ENCODE peak calls at places on chromosomes 6 and 20, in nine cellular contexts. One of them, this sample, is unnamed.

GRCh38 chr6:160945516-160946177 is 45.9 kb upstream of the MAP3K4 start:
- DNase-seq in GM13977: no peak
- DNase-seq in NB4: no peak
- DNase-seq in globus pallidus: no peak
- DNase-seq in HFFc6: no peak
- DNase-seq in AG20443: no peak
- DNase-seq in EL: no peak
- DNase-seq in activated B cell treated with CpG ODN at 0.5 μM for 24 hours: no peak
- DNase-seq in Daoy: no peak
- DNase-seq in this sample: no peak

GRCh38 chr6:21003780-21004541 is 469.7 kb downstream of the CDKAL1 start:
- DNase-seq in GM13977: peak
- DNase-seq in NB4: no peak
- DNase-seq in globus pallidus: no peak
- DNase-seq in HFFc6: peak
- DNase-seq in AG20443: peak
- DNase-seq in EL: peak
- DNase-seq in activated B cell treated with CpG ODN at 0.5 μM for 24 hours: no peak
- DNase-seq in Daoy: peak
- DNase-seq in this sample: no peak

GRCh38 chr6:151716446-151717047 is 90.9 kb upstream of the ESR1 start:
- DNase-seq in GM13977: no peak
- DNase-seq in NB4: no peak
- DNase-seq in globus pallidus: no peak
- DNase-seq in HFFc6: no peak
- DNase-seq in AG20443: no peak
- DNase-seq in EL: peak
- DNase-seq in activated B cell treated with CpG ODN at 0.5 μM for 24 hours: no peak
- DNase-seq in Daoy: peak
- DNase-seq in this sample: no peak

GRCh38 chr6:10472634-10473033 is 48.5 kb upstream of the GCNT2 start:
- DNase-seq in GM13977: no peak
- DNase-seq in NB4: no peak
- DNase-seq in globus pallidus: no peak
- DNase-seq in HFFc6: no peak
- DNase-seq in AG20443: no peak
- DNase-seq in EL: no peak
- DNase-seq in activated B cell treated with CpG ODN at 0.5 μM for 24 hours: no peak
- DNase-seq in Daoy: no peak
- DNase-seq in this sample: no peak

GRCh38 chr6:127225497-127225896 is 41.2 kb upstream of the RNF146 start:
- DNase-seq in GM13977: no peak
- DNase-seq in NB4: no peak
- DNase-seq in globus pallidus: no peak
- DNase-seq in HFFc6: no peak
- DNase-seq in AG20443: no peak
- DNase-seq in EL: no peak
- DNase-seq in activated B cell treated with CpG ODN at 0.5 μM for 24 hours: no peak
- DNase-seq in Daoy: no peak
- DNase-seq in this sample: no peak

GRCh38 chr6:3522561-3523287 is 65.9 kb upstream of the SLC22A23 start:
- DNase-seq in GM13977: no peak
- DNase-seq in NB4: no peak
- DNase-seq in globus pallidus: no peak
- DNase-seq in HFFc6: peak
- DNase-seq in AG20443: peak
- DNase-seq in EL: peak
- DNase-seq in activated B cell treated with CpG ODN at 0.5 μM for 24 hours: no peak
- DNase-seq in Daoy: no peak
- DNase-seq in this sample: peak

GRCh38 chr20:12827796-12828406 is 180.9 kb upstream of the SPTLC3 start:
- DNase-seq in GM13977: no peak
- DNase-seq in NB4: no peak
- DNase-seq in globus pallidus: no peak
- DNase-seq in HFFc6: no peak
- DNase-seq in AG20443: no peak
- DNase-seq in EL: no peak
- DNase-seq in activated B cell treated with CpG ODN at 0.5 μM for 24 hours: no peak
- DNase-seq in Daoy: peak
- DNase-seq in this sample: no peak

GRCh38 chr6:56850618-56851017 is 104.3 kb upstream of the BEND6 start:
- DNase-seq in GM13977: no peak
- DNase-seq in NB4: no peak
- DNase-seq in globus pallidus: peak
- DNase-seq in HFFc6: no peak
- DNase-seq in AG20443: no peak
- DNase-seq in EL: peak
- DNase-seq in activated B cell treated with CpG ODN at 0.5 μM for 24 hours: no peak
- DNase-seq in Daoy: peak
- DNase-seq in this sample: no peak

GRCh38 chr6:84738996-84739865 is 25.2 kb downstream of the TBX18 start:
- DNase-seq in GM13977: no peak
- DNase-seq in NB4: no peak
- DNase-seq in globus pallidus: no peak
- DNase-seq in HFFc6: no peak
- DNase-seq in AG20443: no peak
- DNase-seq in EL: no peak
- DNase-seq in activated B cell treated with CpG ODN at 0.5 μM for 24 hours: no peak
- DNase-seq in Daoy: peak
- DNase-seq in this sample: no peak

GRCh38 chr6:42155293-42155692 is 12.9 kb upstream of the C6orf132 start:
- DNase-seq in GM13977: no peak
- DNase-seq in NB4: no peak
- DNase-seq in globus pallidus: no peak
- DNase-seq in HFFc6: no peak
- DNase-seq in AG20443: no peak
- DNase-seq in EL: no peak
- DNase-seq in activated B cell treated with CpG ODN at 0.5 μM for 24 hours: no peak
- DNase-seq in Daoy: no peak
- DNase-seq in this sample: no peak

GRCh38 chr6:148538251-148539190 is 195.9 kb downstream of the SASH1 start:
- DNase-seq in GM13977: no peak
- DNase-seq in NB4: no peak
- DNase-seq in globus pallidus: peak
- DNase-seq in HFFc6: peak
- DNase-seq in AG20443: peak
- DNase-seq in EL: peak
- DNase-seq in activated B cell treated with CpG ODN at 0.5 μM for 24 hours: no peak
- DNase-seq in Daoy: peak
- DNase-seq in this sample: peak

GRCh38 chr6:110415297-110415916 is at the start of gene DDO:
- DNase-seq in GM13977: peak
- DNase-seq in NB4: no peak
- DNase-seq in globus pallidus: peak
- DNase-seq in HFFc6: peak
- DNase-seq in AG20443: peak
- DNase-seq in EL: peak
- DNase-seq in activated B cell treated with CpG ODN at 0.5 μM for 24 hours: no peak
- DNase-seq in Daoy: peak
- DNase-seq in this sample: peak

GRCh38 chr6:133983099-133983939 is 30.3 kb downstream of the TBPL1 start:
- DNase-seq in GM13977: no peak
- DNase-seq in NB4: peak
- DNase-seq in globus pallidus: no peak
- DNase-seq in HFFc6: no peak
- DNase-seq in AG20443: no peak
- DNase-seq in EL: peak
- DNase-seq in activated B cell treated with CpG ODN at 0.5 μM for 24 hours: no peak
- DNase-seq in Daoy: peak
- DNase-seq in this sample: no peak

GRCh38 chr6:144630857-144631256 is 345.7 kb downstream of the UTRN start:
- DNase-seq in GM13977: no peak
- DNase-seq in NB4: no peak
- DNase-seq in globus pallidus: no peak
- DNase-seq in HFFc6: no peak
- DNase-seq in AG20443: no peak
- DNase-seq in EL: no peak
- DNase-seq in activated B cell treated with CpG ODN at 0.5 μM for 24 hours: no peak
- DNase-seq in Daoy: no peak
- DNase-seq in this sample: no peak

GRCh38 chr6:88368071-88368787 is 202.1 kb upstream of the CNR1 start:
- DNase-seq in GM13977: no peak
- DNase-seq in NB4: no peak
- DNase-seq in globus pallidus: no peak
- DNase-seq in HFFc6: no peak
- DNase-seq in AG20443: peak
- DNase-seq in EL: peak
- DNase-seq in activated B cell treated with CpG ODN at 0.5 μM for 24 hours: no peak
- DNase-seq in Daoy: no peak
- DNase-seq in this sample: no peak

GRCh38 chr20:43752561-43753301 is 25.9 kb upstream of the GTSF1L start:
- DNase-seq in GM13977: peak
- DNase-seq in NB4: peak
- DNase-seq in globus pallidus: no peak
- DNase-seq in HFFc6: peak
- DNase-seq in AG20443: peak
- DNase-seq in EL: peak
- DNase-seq in activated B cell treated with CpG ODN at 0.5 μM for 24 hours: no peak
- DNase-seq in Daoy: peak
- DNase-seq in this sample: peak

GRCh38 chr6:158853872-158854213 is 34.7 kb upstream of the EZR start:
- DNase-seq in GM13977: no peak
- DNase-seq in NB4: no peak
- DNase-seq in globus pallidus: no peak
- DNase-seq in HFFc6: no peak
- DNase-seq in AG20443: no peak
- DNase-seq in EL: no peak
- DNase-seq in activated B cell treated with CpG ODN at 0.5 μM for 24 hours: no peak
- DNase-seq in Daoy: no peak
- DNase-seq in this sample: no peak

GRCh38 chr6:34544776-34545471 is 11.2 kb downstream of the SPDEF start:
- DNase-seq in GM13977: no peak
- DNase-seq in NB4: peak
- DNase-seq in globus pallidus: no peak
- DNase-seq in HFFc6: no peak
- DNase-seq in AG20443: no peak
- DNase-seq in EL: no peak
- DNase-seq in activated B cell treated with CpG ODN at 0.5 μM for 24 hours: no peak
- DNase-seq in Daoy: no peak
- DNase-seq in this sample: no peak

GRCh38 chr20:51460569-51461265 is 81.8 kb downstream of the NFATC2 start:
- DNase-seq in GM13977: peak
- DNase-seq in NB4: peak
- DNase-seq in globus pallidus: no peak
- DNase-seq in HFFc6: no peak
- DNase-seq in AG20443: no peak
- DNase-seq in EL: no peak
- DNase-seq in activated B cell treated with CpG ODN at 0.5 μM for 24 hours: peak
- DNase-seq in Daoy: no peak
- DNase-seq in this sample: no peak

GRCh38 chr20:50260480-50261221 is 70.0 kb downstream of the CEBPB start:
- DNase-seq in GM13977: no peak
- DNase-seq in NB4: peak
- DNase-seq in globus pallidus: no peak
- DNase-seq in HFFc6: no peak
- DNase-seq in AG20443: no peak
- DNase-seq in EL: peak
- DNase-seq in activated B cell treated with CpG ODN at 0.5 μM for 24 hours: no peak
- DNase-seq in Daoy: peak
- DNase-seq in this sample: no peak

GRCh38 chr6:8082954-8083858 is 19.0 kb upstream of the BLOC1S5 start:
- DNase-seq in GM13977: no peak
- DNase-seq in NB4: peak
- DNase-seq in globus pallidus: no peak
- DNase-seq in HFFc6: peak
- DNase-seq in AG20443: peak
- DNase-seq in EL: peak
- DNase-seq in activated B cell treated with CpG ODN at 0.5 μM for 24 hours: no peak
- DNase-seq in Daoy: peak
- DNase-seq in this sample: peak

GRCh38 chr20:36070451-36070850 is 84.1 kb upstream of the EPB41L1 start:
- DNase-seq in GM13977: no peak
- DNase-seq in NB4: no peak
- DNase-seq in globus pallidus: peak
- DNase-seq in HFFc6: no peak
- DNase-seq in AG20443: no peak
- DNase-seq in EL: no peak
- DNase-seq in activated B cell treated with CpG ODN at 0.5 μM for 24 hours: no peak
- DNase-seq in Daoy: no peak
- DNase-seq in this sample: no peak

GRCh38 chr20:61519488-61519887 is 267.4 kb downstream of the CDH4 start:
- DNase-seq in GM13977: no peak
- DNase-seq in NB4: no peak
- DNase-seq in globus pallidus: no peak
- DNase-seq in HFFc6: no peak
- DNase-seq in AG20443: no peak
- DNase-seq in EL: no peak
- DNase-seq in activated B cell treated with CpG ODN at 0.5 μM for 24 hours: no peak
- DNase-seq in Daoy: no peak
- DNase-seq in this sample: no peak

GRCh38 chr20:56788671-56789610 is 159.8 kb downstream of the TFAP2C start:
- DNase-seq in GM13977: no peak
- DNase-seq in NB4: no peak
- DNase-seq in globus pallidus: no peak
- DNase-seq in HFFc6: peak
- DNase-seq in AG20443: no peak
- DNase-seq in EL: peak
- DNase-seq in activated B cell treated with CpG ODN at 0.5 μM for 24 hours: no peak
- DNase-seq in Daoy: peak
- DNase-seq in this sample: no peak

GRCh38 chr20:44247131-44247571 is at the start of gene GDAP1L1:
- DNase-seq in GM13977: no peak
- DNase-seq in NB4: no peak
- DNase-seq in globus pallidus: peak
- DNase-seq in HFFc6: no peak
- DNase-seq in AG20443: peak
- DNase-seq in EL: no peak
- DNase-seq in activated B cell treated with CpG ODN at 0.5 μM for 24 hours: no peak
- DNase-seq in Daoy: peak
- DNase-seq in this sample: peak

GRCh38 chr20:644692-645317 is 8.2 kb downstream of the SRXN1 start:
- DNase-seq in GM13977: no peak
- DNase-seq in NB4: no peak
- DNase-seq in globus pallidus: no peak
- DNase-seq in HFFc6: no peak
- DNase-seq in AG20443: no peak
- DNase-seq in EL: no peak
- DNase-seq in activated B cell treated with CpG ODN at 0.5 μM for 24 hours: no peak
- DNase-seq in Daoy: no peak
- DNase-seq in this sample: no peak

GRCh38 chr6:33589723-33590530 is 9.9 kb upstream of the BAK1 start:
- DNase-seq in GM13977: peak
- DNase-seq in NB4: peak
- DNase-seq in globus pallidus: no peak
- DNase-seq in HFFc6: peak
- DNase-seq in AG20443: peak
- DNase-seq in EL: peak
- DNase-seq in activated B cell treated with CpG ODN at 0.5 μM for 24 hours: peak
- DNase-seq in Daoy: peak
- DNase-seq in this sample: peak